ENCODE peak calls at places on chromosomes 7 and 10, in ten cellular contexts. C, K, G, M, Y, X, O, Q, W and H are unnamed samples.

GRCh38 chr10:132588301-132589013 is 50.9 kb downstream of the INPP5A start:
- DNase-seq in C (peak; percentile 64), K (no peak), G (peak; percentile 82), M (no peak), Y (no peak), X (no peak), O (peak; percentile 5), Q (no peak), W (no peak), H (peak; percentile 79)

GRCh38 chr10:122019414-122019975 is 30.5 kb downstream of the TACC2 start:
- DNase-seq in C (no peak), K (no peak), G (no peak), M (no peak), Y (peak; percentile 86), X (no peak), O (peak; percentile 29), Q (peak; percentile 81), W (no peak), H (no peak)

GRCh38 chr10:22133640-22134624 is 83.9 kb downstream of the EBLN1 start:
- DNase-seq in C (peak; percentile 26), K (no peak), G (peak; percentile 18), M (no peak), Y (no peak), X (peak; percentile 56), O (no peak), Q (no peak), W (no peak), H (peak; percentile 3)

GRCh38 chr10:116201670-116202430 is 71.2 kb downstream of the GFRA1 start:
- DNase-seq in C (no peak), K (no peak), G (no peak), M (no peak), Y (no peak), X (no peak), O (no peak), Q (no peak), W (no peak), H (no peak)

GRCh38 chr10:48792687-48793096 is 108.0 kb downstream of the WDFY4 start:
- DNase-seq in C (no peak), K (no peak), G (no peak), M (peak; percentile 28), Y (no peak), X (no peak), O (no peak), Q (no peak), W (peak; percentile 63), H (peak; percentile 32)

GRCh38 chr10:118595598-118596425 is at the start of gene PRLHR:
- DNase-seq in C (no peak), K (peak; percentile 42), G (peak; percentile 13), M (no peak), Y (no peak), X (no peak), O (peak; percentile 86), Q (peak; percentile 61), W (no peak), H (no peak)

GRCh38 chr7:34091330-34091917 is 186.1 kb downstream of the BMPER start:
- DNase-seq in C (peak; percentile 2), K (no peak), G (no peak), M (no peak), Y (no peak), X (peak; percentile 11), O (peak; percentile 48), Q (peak; percentile 21), W (no peak), H (peak; percentile 33)

GRCh38 chr7:131586259-131586658 is 29.8 kb upstream of the PODXL start:
- DNase-seq in C (no peak), K (no peak), G (peak; percentile 59), M (no peak), Y (no peak), X (no peak), O (no peak), Q (peak; percentile 29), W (no peak), H (no peak)

GRCh38 chr10:92594194-92594593 is 1.3 kb downstream of the KIF11 start:
- DNase-seq in C (no peak), K (no peak), G (no peak), M (no peak), Y (no peak), X (peak; percentile 45), O (no peak), Q (no peak), W (no peak), H (no peak)

GRCh38 chr7:100612730-100613446 is 548 bp downstream of the MOSPD3 start:
- DNase-seq in C (no peak), K (no peak), G (no peak), M (no peak), Y (peak; percentile 69), X (peak; percentile 58), O (peak; percentile 46), Q (peak; percentile 23), W (no peak), H (peak; percentile 53)

GRCh38 chr10:47402681-47403301 is 18.7 kb upstream of the ZNF488 start:
- DNase-seq in C (no peak), K (peak; percentile 51), G (peak; percentile 74), M (peak; percentile 43), Y (no peak), X (no peak), O (peak; percentile 38), Q (peak; percentile 18), W (peak; percentile 80), H (no peak)

GRCh38 chr10:100022403-100022802 is 12.7 kb upstream of the DNMBP start:
- DNase-seq in C (no peak), K (no peak), G (no peak), M (no peak), Y (no peak), X (no peak), O (no peak), Q (no peak), W (no peak), H (no peak)

GRCh38 chr7:84191842-84192241 is 2.7 kb downstream of the SEMA3A start:
- DNase-seq in C (no peak), K (no peak), G (no peak), M (no peak), Y (no peak), X (no peak), O (no peak), Q (no peak), W (no peak), H (no peak)

GRCh38 chr10:122435212-122435827 is 19.1 kb upstream of the ARMS2 start:
- DNase-seq in C (peak; percentile 63), K (no peak), G (no peak), M (peak; percentile 17), Y (no peak), X (peak; percentile 76), O (no peak), Q (no peak), W (no peak), H (no peak)

GRCh38 chr10:73634397-73634796 is 6.9 kb downstream of the MYOZ1 start:
- DNase-seq in C (no peak), K (no peak), G (no peak), M (no peak), Y (no peak), X (no peak), O (no peak), Q (no peak), W (no peak), H (no peak)

GRCh38 chr7:131090188-131090587 is 237.5 kb upstream of the MKLN1 start:
- DNase-seq in C (no peak), K (no peak), G (no peak), M (no peak), Y (no peak), X (no peak), O (no peak), Q (no peak), W (no peak), H (peak; percentile 20)

GRCh38 chr7:80335473-80336232 is 176.2 kb downstream of the GNAT3 start:
- DNase-seq in C (no peak), K (no peak), G (no peak), M (no peak), Y (no peak), X (no peak), O (no peak), Q (no peak), W (no peak), H (no peak)

GRCh38 chr7:147547252-147547897 is 1043.2 kb upstream of the C7orf33 start:
- DNase-seq in C (no peak), K (no peak), G (no peak), M (no peak), Y (peak; percentile 65), X (peak; percentile 11), O (peak; percentile 61), Q (peak; percentile 58), W (no peak), H (peak; percentile 17)

DNA sequence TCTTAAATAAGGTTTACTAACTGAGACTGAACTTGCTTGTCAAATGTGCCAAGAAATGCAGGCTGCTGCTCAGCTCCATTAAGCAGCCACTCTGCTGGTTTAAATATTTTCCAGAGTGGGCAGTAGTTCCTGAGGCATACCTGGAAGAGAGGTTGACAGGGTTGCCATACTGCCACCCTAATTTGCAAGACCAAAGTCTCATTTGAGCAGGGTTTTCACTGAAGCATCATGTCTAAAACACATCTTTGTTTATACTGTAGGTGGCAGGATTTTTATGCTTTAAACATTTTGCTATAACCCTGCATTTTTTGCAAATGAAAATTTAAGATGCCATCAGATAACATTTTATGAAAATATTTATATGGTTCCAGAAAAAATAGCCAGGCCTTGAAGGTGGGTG is 618.0 kb upstream of the LRRTM3 start:
- DNase-seq in C (no peak), K (no peak), G (no peak), M (no peak), Y (no peak), X (no peak), O (no peak), Q (no peak), W (no peak), H (no peak)
- TF ChIP-seq CTCF in C (no peak), K (no peak), G (peak; percentile 18), M (no peak), Y (no peak), X (no peak), O (no peak), Q (no peak), W (no peak), H (no peak)

GRCh38 chr10:33487014-33487776 is 152.7 kb upstream of the NRP1 start:
- DNase-seq in C (no peak), K (no peak), G (no peak), M (no peak), Y (no peak), X (no peak), O (no peak), Q (no peak), W (no peak), H (no peak)
- TF ChIP-seq CTCF in C (no peak), K (no peak), G (no peak), M (peak; percentile 26), Y (no peak), X (no peak), O (no peak), Q (no peak), W (no peak), H (no peak)

DNA sequence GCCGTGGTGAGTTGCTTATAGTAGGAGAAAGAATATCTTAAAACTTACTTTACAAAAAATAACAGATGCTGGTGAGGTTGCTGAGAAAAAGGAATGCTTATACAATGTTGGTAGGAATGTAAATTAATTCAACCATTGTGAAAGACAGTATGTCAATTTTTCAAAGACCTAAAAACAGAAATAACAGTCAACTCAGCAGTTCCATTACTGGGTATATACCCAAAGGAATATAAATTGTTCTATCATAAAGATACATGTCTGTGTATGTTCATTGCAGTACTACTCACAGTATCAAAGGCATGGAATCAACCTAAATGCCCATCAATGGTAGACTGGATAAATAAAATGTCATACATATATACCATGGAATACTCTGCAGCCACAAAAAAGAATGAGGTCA is 420.4 kb downstream of the AUTS2 start:
- DNase-seq in C (no peak), K (no peak), G (no peak), M (no peak), Y (no peak), X (no peak), O (no peak), Q (no peak), W (no peak), H (no peak)
- TF ChIP-seq CTCF in C (no peak), K (no peak), G (no peak), M (no peak), Y (no peak), X (no peak), O (no peak), Q (no peak), W (no peak), H (no peak)

GRCh38 chr7:73618538-73618937 is 5.8 kb downstream of the MLXIPL start:
- DNase-seq in C (no peak), K (no peak), G (no peak), M (no peak), Y (no peak), X (no peak), O (no peak), Q (peak; percentile 49), W (no peak), H (no peak)
- TF ChIP-seq CTCF in C (no peak), K (no peak), G (no peak), M (no peak), Y (no peak), X (no peak), O (no peak), Q (no peak), W (no peak), H (no peak)